ENCODE peak calls at places on chromosomes 7 and 10, in four cellular contexts. D is H1, E is GM12878, F is HepG2. P is an unnamed sample.

GRCh38 chr7:41188163-41189130 is 514.4 kb downstream of the INHBA start:
- DNase-seq in D (no peak), E (no peak), F (no peak), P (no peak)

GRCh38 chr10:60907972-60908371 is 36.0 kb downstream of the RHOBTB1 start:
- DNase-seq in D (no peak), E (no peak), F (no peak), P (no peak)

GRCh38 chr7:52741670-52742069 is 293.8 kb upstream of the POM121L12 start:
- DNase-seq in D (no peak), E (no peak), F (no peak), P (no peak)

GRCh38 chr7:123643495-123644428 is 11.9 kb upstream of the LMOD2 start:
- DNase-seq in D (peak; percentile 33), E (no peak), F (peak; percentile 60), P (peak; percentile 68)

GRCh38 chr10:96089670-96090462 is 40.2 kb upstream of the ZNF518A start:
- DNase-seq in D (no peak), E (peak; percentile 84), F (peak; percentile 93), P (peak; percentile 87)

GRCh38 chr10:18229839-18230238 is 89.6 kb downstream of the CACNB2 start:
- DNase-seq in D (no peak), E (no peak), F (no peak), P (no peak)

GRCh38 chr7:130129099-130129498 is 58.8 kb downstream of the KLHDC10 start:
- DNase-seq in D (no peak), E (no peak), F (no peak), P (no peak)

GRCh38 chr7:123327661-123328060 is 127.9 kb upstream of the SLC13A1 start:
- DNase-seq in D (no peak), E (no peak), F (no peak), P (no peak)

GRCh38 chr7:131625817-131626372 is 69.5 kb upstream of the PODXL start:
- DNase-seq in D (peak; percentile 82), E (no peak), F (no peak), P (peak; percentile 98)

GRCh38 chr10:130257897-130258296 is 121.7 kb downstream of the GLRX3 start:
- DNase-seq in D (no peak), E (no peak), F (no peak), P (no peak)

GRCh38 chr10:114874827-114875541 is 53.4 kb downstream of the FHIP2A start:
- DNase-seq in D (no peak), E (no peak), F (peak; percentile 19), P (peak; percentile 52)

GRCh38 chr7:132162745-132163144 is 413.5 kb downstream of the PLXNA4 start:
- DNase-seq in D (no peak), E (no peak), F (no peak), P (no peak)

GRCh38 chr7:104963991-104964385 is 50.0 kb upstream of the KMT2E start:
- DNase-seq in D (no peak), E (no peak), F (peak; percentile 88), P (no peak)

GRCh38 chr7:113198226-113198625 is 79.9 kb upstream of the SMIM30 start:
- DNase-seq in D (no peak), E (no peak), F (no peak), P (no peak)

GRCh38 chr10:60042262-60042661 is 135.9 kb upstream of the CCDC6 start:
- DNase-seq in D (no peak), E (no peak), F (no peak), P (no peak)

GRCh38 chr7:19107392-19108147 is 9.9 kb downstream of the TWIST1 start:
- DNase-seq in D (no peak), E (no peak), F (no peak), P (peak; percentile 46)

GRCh38 chr10:132337019-132337418 is 5.0 kb downstream of the LRRC27 start:
- DNase-seq in D (no peak), E (no peak), F (no peak), P (no peak)

GRCh38 chr7:100975391-100975821 is 6.0 kb downstream of the MUC12 start:
- DNase-seq in D (no peak), E (no peak), F (no peak), P (no peak)

GRCh38 chr10:110535958-110536891 is 31.3 kb upstream of the SMC3 start:
- DNase-seq in D (no peak), E (peak; percentile 87), F (peak; percentile 20), P (no peak)

GRCh38 chr10:110860576-110861241 is 11.0 kb upstream of the PDCD4 start:
- DNase-seq in D (no peak), E (peak; percentile 90), F (peak; percentile 34), P (no peak)

GRCh38 chr7:134420509-134421125 is 38.3 kb downstream of the AKR1B1 start:
- DNase-seq in D (no peak), E (no peak), F (peak; percentile 61), P (peak; percentile 43)

GRCh38 chr7:919114-919442 is 35.4 kb downstream of the ADAP1 start:
- DNase-seq in D (no peak), E (no peak), F (no peak), P (no peak)

GRCh38 chr10:4617626-4618025 is 208.4 kb upstream of the AKR1E2 start:
- DNase-seq in D (no peak), E (no peak), F (no peak), P (no peak)

GRCh38 chr7:75948179-75948578 is 33.2 kb downstream of the POR start:
- DNase-seq in D (no peak), E (no peak), F (no peak), P (no peak)

GRCh38 chr10:83983578-83984255 is 155.6 kb upstream of the GHITM start:
- DNase-seq in D (no peak), E (no peak), F (peak; percentile 15), P (no peak)

GRCh38 chr10:112755446-112756117 is 194.5 kb upstream of the TCF7L2 start:
- DNase-seq in D (no peak), E (no peak), F (peak; percentile 77), P (no peak)

GRCh38 chr7:99407849-99408346 is 499 bp downstream of the PDAP1 start:
- DNase-seq in D (no peak), E (no peak), F (peak; percentile 58), P (no peak)

GRCh38 chr10:132644544-132645530 is 107.2 kb downstream of the INPP5A start:
- DNase-seq in D (no peak), E (no peak), F (no peak), P (no peak)

GRCh38 chr10:45008524-45009161 is 7.9 kb downstream of the ZNF22 start:
- DNase-seq in D (no peak), E (peak; percentile 35), F (peak; percentile 88), P (peak; percentile 49)

GRCh38 chr10:119283818-119284217 is 76.4 kb downstream of the GRK5 start:
- DNase-seq in D (no peak), E (peak; percentile 41), F (no peak), P (no peak)

GRCh38 chr10:79178614-79179403 is 110.0 kb downstream of the ZMIZ1 start:
- DNase-seq in D (no peak), E (no peak), F (no peak), P (no peak)
- H3K4me3 ChIP-seq in D (no peak overlapping the region), E (no peak overlapping the region), F (no peak overlapping the region), P (no peak overlapping the region)

DNA sequence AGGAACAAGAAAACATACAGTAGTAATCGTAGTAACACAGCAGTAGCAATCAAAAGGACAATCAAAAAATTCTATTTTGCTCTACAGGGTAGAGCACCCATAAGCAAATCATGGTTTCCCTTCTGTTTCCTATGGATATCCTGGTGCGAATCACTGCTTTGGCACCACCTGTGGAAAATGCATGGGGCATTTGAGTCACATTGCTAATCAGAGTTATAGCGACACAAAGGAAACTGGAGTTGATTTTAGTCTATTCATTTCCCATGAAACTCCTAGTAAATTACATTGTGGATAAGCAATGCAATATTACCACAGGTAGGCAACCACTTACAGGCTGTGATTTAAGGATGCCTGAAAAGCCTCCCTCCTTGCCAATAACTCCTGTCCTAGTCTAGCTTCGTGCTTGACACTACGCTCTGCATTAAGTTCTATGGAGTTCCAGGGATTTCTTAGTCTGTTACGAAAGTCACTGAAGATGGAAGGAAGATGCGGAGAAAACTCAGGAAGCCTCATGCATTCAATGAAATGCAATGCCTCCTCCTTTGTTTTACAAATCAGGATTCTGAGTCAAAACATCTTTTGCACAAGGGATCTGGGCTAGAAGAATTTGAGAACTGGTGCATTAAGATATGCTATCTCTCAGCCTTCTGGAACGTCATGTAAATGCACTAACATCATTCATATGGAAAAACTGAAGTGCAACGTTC is 188.4 kb downstream of the DGKI start:
- DNase-seq in D (no peak), E (no peak), F (no peak), P (peak; percentile 46)
- TF ChIP-seq SUZ12 in D (no peak), E (no peak), F (no peak), P (no peak)

GRCh38 chr10:94216201-94216600 is 146.5 kb downstream of the NOC3L start:
- DNase-seq in D (no peak), E (no peak), F (no peak), P (no peak)

GRCh38 chr10:94212876-94213595 is 149.7 kb downstream of the NOC3L start:
- DNase-seq in D (no peak), E (no peak), F (peak; percentile 41), P (no peak)

GRCh38 chr10:94214497-94214896 is 148.2 kb downstream of the NOC3L start:
- DNase-seq in D (no peak), E (no peak), F (no peak), P (no peak)

GRCh38 chr10:94211187-94211529 is 151.6 kb downstream of the NOC3L start:
- DNase-seq in D (no peak), E (no peak), F (no peak), P (no peak)

DNA sequence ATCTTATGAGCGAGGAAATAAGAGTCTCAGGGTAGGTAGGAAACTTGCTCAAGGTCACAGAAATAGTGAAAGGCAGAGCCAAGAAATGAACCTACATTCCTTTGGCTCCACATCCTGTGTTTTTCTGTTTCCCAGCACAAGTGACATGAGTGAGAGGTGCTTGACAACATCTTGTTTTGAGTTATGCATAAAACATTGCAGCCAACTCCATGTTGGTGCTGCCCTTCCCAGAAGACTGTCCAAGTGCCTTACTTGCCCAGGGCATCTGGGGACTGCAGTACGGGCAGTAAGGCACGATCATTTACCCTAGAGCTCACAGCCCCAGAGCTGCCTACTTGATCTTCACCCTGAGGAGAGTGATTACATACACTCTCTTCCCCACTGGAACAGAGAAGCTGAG is 148.8 kb downstream of the NOC3L start:
- DNase-seq in D (no peak), E (no peak), F (no peak), P (no peak)
- TF ChIP-seq ZNF274 in D (no peak), E (no peak), F (no peak), P (no peak)

GRCh38 chr10:547591-548081 is 141.8 kb downstream of the DIP2C start:
- DNase-seq in D (no peak), E (no peak), F (no peak), P (no peak)
- H3K4me3 ChIP-seq in D (no peak overlapping the region), E (no peak overlapping the region), F (no peak overlapping the region), P (no peak overlapping the region)

DNA sequence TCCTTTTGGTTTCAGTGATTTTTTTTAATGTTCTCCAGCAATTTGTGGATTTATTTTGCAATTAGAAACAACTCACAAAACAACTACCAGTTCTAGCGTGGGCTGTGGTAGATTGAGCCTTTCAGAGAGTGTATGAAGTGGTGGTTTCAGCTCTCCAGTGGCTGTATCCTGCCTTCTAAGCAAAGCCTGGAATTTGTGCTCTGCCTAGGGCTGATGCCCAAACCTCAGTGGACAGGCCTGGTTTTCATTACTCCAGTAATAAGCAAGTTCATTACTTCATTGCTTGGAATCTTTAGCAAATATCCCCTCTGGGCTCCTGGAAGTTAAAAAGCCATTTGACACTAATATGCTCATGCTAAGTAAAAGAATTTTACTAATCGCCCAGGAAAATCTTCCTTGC is 35.9 kb downstream of the APBB1IP start:
- DNase-seq in D (no peak), E (no peak), F (no peak), P (no peak)
- TF ChIP-seq SUZ12 in D (no peak), E (no peak), F (no peak), P (no peak)